ENCODE peak calls at places on chromosomes 5 and 9, in five cellular contexts. X, Z, O, V and W are unnamed samples.
A peak's percentile ranks its signal among the peaks of the same experiment; 100 is the strongest.

GRCh38 chr5:102294996-102295395 is 1.1 kb downstream of the SLCO4C1 start:
- DNase-seq in X (no peak), Z (no peak), O (no peak), V (no peak), W (no peak)

GRCh38 chr5:27191786-27192505 is 153.6 kb upstream of the CDH9 start:
- DNase-seq in X (no peak), Z (no peak), O (no peak), V (peak; percentile 47), W (no peak)

GRCh38 chr5:151144275-151144674 is 13.3 kb downstream of the ANXA6 start:
- DNase-seq in X (no peak), Z (no peak), O (no peak), V (no peak), W (no peak)

GRCh38 chr5:4479381-4479780 is 660.7 kb upstream of the ADAMTS16 start:
- DNase-seq in X (no peak), Z (no peak), O (no peak), V (no peak), W (no peak)

GRCh38 chr5:37836173-37837100 is 3.4 kb downstream of the GDNF start:
- DNase-seq in X (peak; percentile 63), Z (no peak), O (peak; percentile 20), V (peak; percentile 57), W (no peak)

GRCh38 chr5:114857951-114858401 is 311.7 kb downstream of the TRIM36 start:
- DNase-seq in X (peak; percentile 58), Z (no peak), O (no peak), V (no peak), W (no peak)

GRCh38 chr5:1468247-1468612 is 23.0 kb upstream of the SLC6A3 start:
- DNase-seq in X (peak; percentile 73), Z (no peak), O (no peak), V (no peak), W (no peak)

GRCh38 chr9:3732077-3733038 is 206.6 kb upstream of the RFX3 start:
- DNase-seq in X (peak; percentile 52), Z (peak; percentile 25), O (peak; percentile 67), V (peak; percentile 91), W (peak; percentile 84)

GRCh38 chr9:19481471-19481870 is 72.7 kb downstream of the ACER2 start:
- DNase-seq in X (no peak), Z (no peak), O (no peak), V (no peak), W (no peak)

GRCh38 chr9:128192601-128193371 is 1.4 kb upstream of the CIZ1 start:
- DNase-seq in X (no peak), Z (peak; percentile 31), O (peak; percentile 94), V (no peak), W (no peak)

GRCh38 chr9:88651682-88652633 is 117.0 kb downstream of the NXNL2 start:
- DNase-seq in X (no peak), Z (no peak), O (peak; percentile 93), V (peak; percentile 98), W (no peak)

GRCh38 chr5:31688515-31689092 is 49.7 kb downstream of the PDZD2 start:
- DNase-seq in X (no peak), Z (no peak), O (no peak), V (no peak), W (no peak)

GRCh38 chr9:132908635-132909034 is 29.9 kb downstream of the SPACA9 start:
- DNase-seq in X (no peak), Z (no peak), O (no peak), V (no peak), W (no peak)

GRCh38 chr9:125593581-125593980 is 113.4 kb downstream of the MAPKAP1 start:
- DNase-seq in X (no peak), Z (no peak), O (no peak), V (no peak), W (no peak)

GRCh38 chr9:124964056-124964455 is 23.2 kb upstream of the GOLGA1 start:
- DNase-seq in X (no peak), Z (no peak), O (no peak), V (no peak), W (no peak)

GRCh38 chr5:66932446-66932845 is 264.2 kb downstream of the CD180 start:
- DNase-seq in X (no peak), Z (no peak), O (no peak), V (no peak), W (no peak)

GRCh38 chr9:133874061-133874638 is 118.0 kb downstream of the VAV2 start:
- DNase-seq in X (no peak), Z (no peak), O (peak; percentile 100), V (peak; percentile 81), W (no peak)

GRCh38 chr5:149962040-149962439 is 1.5 kb downstream of the SLC26A2 start:
- DNase-seq in X (no peak), Z (no peak), O (no peak), V (peak; percentile 76), W (no peak)

GRCh38 chr9:20980713-20981481 is 50.5 kb downstream of the HACD4 start:
- DNase-seq in X (no peak), Z (no peak), O (no peak), V (peak; percentile 74), W (no peak)

GRCh38 chr9:90458485-90458884 is 184.1 kb downstream of the DIRAS2 start:
- DNase-seq in X (peak; percentile 64), Z (no peak), O (peak; percentile 45), V (no peak), W (no peak)

GRCh38 chr9:6984941-6985578 is 227.3 kb downstream of the KDM4C start:
- DNase-seq in X (peak; percentile 75), Z (peak; percentile 43), O (no peak), V (no peak), W (no peak)

GRCh38 chr9:128056086-128056485 is 11.0 kb downstream of the NAIF1 start:
- DNase-seq in X (no peak), Z (no peak), O (no peak), V (no peak), W (no peak)

GRCh38 chr5:103519550-103519949 is 43.0 kb downstream of the NUDT12 start:
- DNase-seq in X (peak; percentile 46), Z (no peak), O (no peak), V (no peak), W (no peak)

GRCh38 chr5:177409043-177409801 is at the start of gene F12:
- DNase-seq in X (no peak), Z (no peak), O (no peak), V (no peak), W (no peak)

GRCh38 chr9:132673355-132673754 is 3.1 kb downstream of the GTF3C4 start:
- DNase-seq in X (peak; percentile 38), Z (no peak), O (peak; percentile 26), V (peak; percentile 53), W (no peak)

GRCh38 chr9:105065119-105066088 is 137.4 kb upstream of the ABCA1 start:
- DNase-seq in X (no peak), Z (no peak), O (no peak), V (no peak), W (no peak)

GRCh38 chr5:72512179-72512860 is 5.1 kb upstream of the ZNF366 start:
- DNase-seq in X (no peak), Z (no peak), O (no peak), V (no peak), W (no peak)

GRCh38 chr9:124390812-124391658 is 24.2 kb downstream of the PSMB7 start:
- DNase-seq in X (no peak), Z (no peak), O (no peak), V (peak; percentile 88), W (no peak)

GRCh38 chr5:67998709-67999251 is 216.8 kb upstream of the PIK3R1 start:
- DNase-seq in X (peak; percentile 32), Z (no peak), O (peak; percentile 65), V (peak; percentile 91), W (no peak)

GRCh38 chr5:154274828-154275185 is 84.3 kb downstream of the GALNT10 start:
- DNase-seq in X (no peak), Z (no peak), O (peak; percentile 91), V (no peak), W (no peak)

GRCh38 chr9:18126776-18127175 is 347.2 kb upstream of the ADAMTSL1 start:
- DNase-seq in X (no peak), Z (no peak), O (no peak), V (no peak), W (no peak)

GRCh38 chr9:23771746-23772145 is 54.3 kb downstream of the ELAVL2 start:
- DNase-seq in X (no peak), Z (no peak), O (no peak), V (no peak), W (no peak)

GRCh38 chr9:70121818-70122436 is 78.3 kb downstream of the MAMDC2 start:
- DNase-seq in X (no peak), Z (no peak), O (no peak), V (no peak), W (no peak)

GRCh38 chr5:29796018-29796417 is 1397.5 kb upstream of the CDH6 start:
- DNase-seq in X (peak; percentile 27), Z (no peak), O (no peak), V (no peak), W (no peak)

GRCh38 chr9:32577316-32577715 is 4.4 kb upstream of the NDUFB6 start:
- DNase-seq in X (no peak), Z (no peak), O (no peak), V (no peak), W (no peak)

GRCh38 chr9:130157079-130157478 is 15.1 kb upstream of the NCS1 start:
- DNase-seq in X (no peak), Z (no peak), O (no peak), V (no peak), W (no peak)
- H2BK12ac ChIP-seq in X (no peak overlapping the region), Z (no peak overlapping the region), O (no peak overlapping the region), V (no peak overlapping the region), W (peak overlapping the region; percentile 22)

GRCh38 chr5:69032009-69032408 is 61.8 kb upstream of the SLC30A5 start:
- DNase-seq in X (no peak), Z (no peak), O (no peak), V (no peak), W (no peak)

GRCh38 chr5:69030663-69031062 is 63.2 kb upstream of the SLC30A5 start:
- DNase-seq in X (no peak), Z (no peak), O (no peak), V (peak; percentile 21), W (no peak)

GRCh38 chr5:69035665-69036064 is 58.1 kb upstream of the SLC30A5 start:
- DNase-seq in X (no peak), Z (no peak), O (no peak), V (peak; percentile 29), W (no peak)

GRCh38 chr5:69029292-69029691 is 64.5 kb upstream of the SLC30A5 start:
- DNase-seq in X (no peak), Z (no peak), O (no peak), V (no peak), W (no peak)

DNA sequence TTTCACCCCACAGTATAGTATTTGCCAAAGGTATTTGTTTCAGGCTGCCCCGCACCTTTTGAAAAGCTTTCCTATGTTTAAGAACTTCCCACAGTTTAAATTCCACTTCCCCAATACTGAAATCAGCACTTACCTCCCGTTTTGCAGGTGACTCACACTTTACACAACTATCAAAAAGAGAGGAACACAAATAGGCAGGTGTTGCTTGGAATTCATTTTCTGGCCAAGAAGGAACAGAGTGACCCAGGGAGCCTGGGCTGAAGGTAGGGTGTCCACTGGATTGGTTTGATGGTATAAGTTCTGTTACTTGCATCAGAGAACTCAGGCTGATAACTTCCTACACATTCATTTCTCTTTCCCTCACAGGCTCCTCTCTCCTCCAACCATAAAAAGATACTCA is 60.1 kb upstream of the SLC30A5 start:
- DNase-seq in X (no peak), Z (no peak), O (no peak), V (no peak), W (no peak)
- H2BK12ac ChIP-seq in X (no peak overlapping the region), Z (no peak overlapping the region), O (no peak overlapping the region), V (no peak overlapping the region), W (no peak overlapping the region)

GRCh38 chr5:36590513-36591286 is 15.7 kb upstream of the SLC1A3 start:
- DNase-seq in X (no peak), Z (no peak), O (no peak), V (no peak), W (no peak)
- H2BK12ac ChIP-seq in X (no peak overlapping the region), Z (no peak overlapping the region), O (no peak overlapping the region), V (no peak overlapping the region), W (no peak overlapping the region)

GRCh38 chr5:116506448-116506847 is 68.2 kb downstream of the SEMA6A start:
- DNase-seq in X (no peak), Z (no peak), O (no peak), V (peak; percentile 17), W (no peak)
- H2BK12ac ChIP-seq in X (no peak overlapping the region), Z (no peak overlapping the region), O (no peak overlapping the region), V (no peak overlapping the region), W (no peak overlapping the region)